ENCODE peak calls at places on chromosomes 11 and 22, in nine cellular contexts. F, W, M, R, J, P, I, N and Q are unnamed samples.

GRCh38 chr11:33721291-33721840 is 14.9 kb downstream of the CD59 start:
- DNase-seq in F (no peak), W (peak), M (no peak), R (no peak), J (no peak), P (peak), I (no peak), N (peak), Q (no peak)

GRCh38 chr11:118907051-118907748 is 18.5 kb downstream of the BCL9L start:
- DNase-seq in F (peak), W (peak), M (peak), R (peak), J (peak), P (peak), I (peak), N (peak), Q (peak)

GRCh38 chr11:57303990-57304579 is 20.7 kb downstream of the TNKS1BP1 start:
- DNase-seq in F (no peak), W (no peak), M (no peak), R (no peak), J (no peak), P (no peak), I (no peak), N (no peak), Q (no peak)

GRCh38 chr11:22331771-22332170 is 6.4 kb upstream of the SLC17A6 start:
- DNase-seq in F (no peak), W (no peak), M (no peak), R (no peak), J (no peak), P (no peak), I (no peak), N (no peak), Q (no peak)

GRCh38 chr11:86934933-86935579 is 20.1 kb downstream of the FZD4 start:
- DNase-seq in F (no peak), W (no peak), M (no peak), R (no peak), J (no peak), P (no peak), I (no peak), N (no peak), Q (no peak)

GRCh38 chr22:32144875-32145274 is 14.2 kb downstream of the C22orf42 start:
- DNase-seq in F (no peak), W (no peak), M (no peak), R (no peak), J (no peak), P (no peak), I (no peak), N (no peak), Q (no peak)

GRCh38 chr11:111064118-111064517 is 181.4 kb upstream of the POU2AF2 start:
- DNase-seq in F (peak), W (peak), M (no peak), R (no peak), J (no peak), P (no peak), I (no peak), N (peak), Q (no peak)

GRCh38 chr22:46657996-46658947 is 38.1 kb downstream of the GRAMD4 start:
- DNase-seq in F (no peak), W (no peak), M (no peak), R (no peak), J (no peak), P (no peak), I (no peak), N (no peak), Q (no peak)

GRCh38 chr11:118778898-118779297 is 12.1 kb downstream of the DDX6 start:
- DNase-seq in F (no peak), W (no peak), M (no peak), R (no peak), J (no peak), P (no peak), I (no peak), N (no peak), Q (no peak)